ENCODE peak calls at places on chromosomes 4 and X, in ten cellular contexts. M is uterus; P is neural crest cell; O is psoas muscle; B is GM13976; Z is anterior cingulate cortex; E is ELR; D is stimulated activated CD4-positive, alpha-beta T cell treated with anti-CD3 and anti-CD28 coated beads, Interleukin-12 subunit alpha, Interleukin-12 subunit beta, amount 100 ng/mL, for 48 hours; K is left kidney; U is T-cell. C is an unnamed sample.

GRCh38 chr4:165834116-165834515 is 38.9 kb upstream of the TLL1 start:
- DNase-seq in B (no peak), O (no peak), M (no peak), Z (no peak), K (no peak), E (no peak), D (no peak), U (no peak), P (no peak), C (no peak)

GRCh38 chr4:48483777-48484493 is 792 bp downstream of the SLC10A4 start:
- DNase-seq in O (peak), K (peak), M (no peak), P (no peak), Z (no peak), D (no peak), E (no peak), U (no peak), B (peak), C (no peak)

GRCh38 chrX:126165721-126166401 is at the start of gene DCAF12L2:
- DNase-seq in Z (no peak), K (peak), B (peak), P (peak), E (no peak), D (no peak), M (no peak), O (peak), U (no peak), C (no peak)

GRCh38 chrX:106415276-106415895 is 196.4 kb upstream of the RADX start:
- DNase-seq in K (peak), D (no peak), E (peak), U (no peak), M (no peak), B (peak), Z (no peak), P (no peak), O (no peak), C (no peak)

GRCh38 chr4:87012265-87012953 is 77.6 kb downstream of the AFF1 start:
- DNase-seq in U (no peak), P (no peak), E (no peak), K (no peak), O (no peak), B (no peak), M (no peak), D (no peak), Z (no peak), C (no peak)

GRCh38 chr4:95510145-95510544 is 38.6 kb downstream of the UNC5C start:
- DNase-seq in M (no peak), Z (no peak), B (no peak), E (peak), O (no peak), K (peak), D (no peak), P (no peak), U (no peak), C (no peak)

GRCh38 chr4:40924096-40924792 is 174.5 kb downstream of the NSUN7 start:
- DNase-seq in B (peak), Z (no peak), M (no peak), E (peak), D (peak), K (peak), O (peak), P (peak), U (peak), C (no peak)

GRCh38 chr4:109067509-109068205 is 234.8 kb downstream of the COL25A1 start:
- DNase-seq in K (no peak), E (no peak), D (no peak), O (no peak), U (no peak), Z (no peak), M (no peak), B (no peak), P (no peak), C (no peak)

GRCh38 chr4:183100827-183101226 is 1.8 kb downstream of the WWC2 start:
- DNase-seq in P (no peak), U (no peak), E (peak), Z (no peak), B (no peak), O (no peak), K (peak), D (no peak), M (no peak), C (no peak)

GRCh38 chr4:8503801-8504200 is 63.2 kb downstream of the TRMT44 start:
- DNase-seq in M (no peak), O (no peak), U (no peak), B (no peak), D (no peak), P (no peak), E (no peak), Z (no peak), K (no peak), C (no peak)

GRCh38 chr4:122663814-122664610 is 43.1 kb upstream of the IL21 start:
- DNase-seq in M (no peak), Z (no peak), P (no peak), K (no peak), B (no peak), D (no peak), E (peak), O (no peak), U (no peak), C (no peak)

GRCh38 chrX:151981129-151981528 is 6.7 kb upstream of the GABRE start:
- DNase-seq in U (no peak), K (no peak), B (no peak), O (no peak), D (no peak), P (no peak), E (peak), Z (no peak), M (no peak), C (no peak)

GRCh38 chrX:144896323-144896722 is 351.0 kb upstream of the SPANXN1 start:
- DNase-seq in B (peak), E (peak), Z (no peak), K (peak), P (no peak), U (no peak), M (no peak), O (no peak), D (no peak), C (no peak)

C was measured in RWPE2.